ENCODE peak calls at places on chromosomes 1 and 21, in seven cellular contexts. One of them, this sample, is unnamed.

GRCh38 chr1:92317836-92318493 is 19.1 kb downstream of the RPAP2 start:
- DNase-seq in tibial nerve: no peak
- DNase-seq in Calu3: no peak
- DNase-seq in foreskin fibroblast: no peak
- DNase-seq in RWPE1: no peak
- DNase-seq in AG04449: no peak
- DNase-seq in right atrium auricular region: no peak
- DNase-seq in this sample: no peak

GRCh38 chr1:230876660-230877059 is 8.3 kb upstream of the C1orf198 start:
- DNase-seq in tibial nerve: no peak
- DNase-seq in Calu3: no peak
- DNase-seq in foreskin fibroblast: no peak
- DNase-seq in RWPE1: no peak
- DNase-seq in AG04449: no peak
- DNase-seq in right atrium auricular region: no peak
- DNase-seq in this sample: no peak

GRCh38 chr1:181485276-181486097 is 2.2 kb downstream of the CACNA1E start:
- DNase-seq in tibial nerve: no peak
- DNase-seq in Calu3: peak; percentile 20
- DNase-seq in foreskin fibroblast: no peak
- DNase-seq in RWPE1: peak; percentile 38
- DNase-seq in AG04449: no peak
- DNase-seq in right atrium auricular region: no peak
- DNase-seq in this sample: no peak

GRCh38 chr1:103341377-103341880 is 184.1 kb upstream of the RNPC3 start:
- DNase-seq in tibial nerve: no peak
- DNase-seq in Calu3: no peak
- DNase-seq in foreskin fibroblast: no peak
- DNase-seq in RWPE1: no peak
- DNase-seq in AG04449: no peak
- DNase-seq in right atrium auricular region: no peak
- DNase-seq in this sample: no peak

GRCh38 chr1:29083318-29084195 is 40.1 kb downstream of the TMEM200B start:
- DNase-seq in tibial nerve: no peak
- DNase-seq in Calu3: no peak
- DNase-seq in foreskin fibroblast: no peak
- DNase-seq in RWPE1: no peak
- DNase-seq in AG04449: no peak
- DNase-seq in right atrium auricular region: no peak
- DNase-seq in this sample: no peak

GRCh38 chr1:211920141-211920572 is 89.6 kb upstream of the LPGAT1 start:
- DNase-seq in tibial nerve: no peak
- DNase-seq in Calu3: peak; percentile 19
- DNase-seq in foreskin fibroblast: peak; percentile 48
- DNase-seq in RWPE1: no peak
- DNase-seq in AG04449: peak; percentile 16
- DNase-seq in right atrium auricular region: no peak
- DNase-seq in this sample: peak; percentile 21

GRCh38 chr1:30405631-30406212 is 317.7 kb downstream of the MATN1 start:
- DNase-seq in tibial nerve: no peak
- DNase-seq in Calu3: no peak
- DNase-seq in foreskin fibroblast: no peak
- DNase-seq in RWPE1: no peak
- DNase-seq in AG04449: no peak
- DNase-seq in right atrium auricular region: peak; percentile 5
- DNase-seq in this sample: no peak

GRCh38 chr1:3688356-3688755 is 36.0 kb downstream of the TP73 start:
- DNase-seq in tibial nerve: no peak
- DNase-seq in Calu3: no peak
- DNase-seq in foreskin fibroblast: no peak
- DNase-seq in RWPE1: no peak
- DNase-seq in AG04449: no peak
- DNase-seq in right atrium auricular region: no peak
- DNase-seq in this sample: no peak

GRCh38 chr1:85576642-85577420 is 3.7 kb upstream of the CCN1 start:
- DNase-seq in tibial nerve: peak; percentile 82
- DNase-seq in Calu3: peak; percentile 93
- DNase-seq in foreskin fibroblast: peak; percentile 97
- DNase-seq in RWPE1: peak; percentile 74
- DNase-seq in AG04449: no peak
- DNase-seq in right atrium auricular region: peak; percentile 93
- DNase-seq in this sample: peak; percentile 74

GRCh38 chr21:33685613-33686197 is 43.4 kb downstream of the ITSN1 start:
- DNase-seq in tibial nerve: no peak
- DNase-seq in Calu3: no peak
- DNase-seq in foreskin fibroblast: peak; percentile 79
- DNase-seq in RWPE1: peak; percentile 30
- DNase-seq in AG04449: peak; percentile 64
- DNase-seq in right atrium auricular region: no peak
- DNase-seq in this sample: peak; percentile 18

GRCh38 chr1:44808938-44809917 is 905 bp downstream of the BTBD19 start:
- DNase-seq in tibial nerve: no peak
- DNase-seq in Calu3: no peak
- DNase-seq in foreskin fibroblast: peak; percentile 77
- DNase-seq in RWPE1: no peak
- DNase-seq in AG04449: peak; percentile 33
- DNase-seq in right atrium auricular region: no peak
- DNase-seq in this sample: no peak

GRCh38 chr1:91498498-91499245 is 2.0 kb upstream of the CDC7 start:
- DNase-seq in tibial nerve: no peak
- DNase-seq in Calu3: no peak
- DNase-seq in foreskin fibroblast: no peak
- DNase-seq in RWPE1: no peak
- DNase-seq in AG04449: no peak
- DNase-seq in right atrium auricular region: no peak
- DNase-seq in this sample: no peak

GRCh38 chr1:179230721-179231120 is 1.2 kb upstream of the ABL2 start:
- DNase-seq in tibial nerve: no peak
- DNase-seq in Calu3: no peak
- DNase-seq in foreskin fibroblast: no peak
- DNase-seq in RWPE1: no peak
- DNase-seq in AG04449: no peak
- DNase-seq in right atrium auricular region: no peak
- DNase-seq in this sample: no peak

GRCh38 chr21:30227633-30228404 is 11.9 kb upstream of the CLDN8 start:
- DNase-seq in tibial nerve: no peak
- DNase-seq in Calu3: peak; percentile 63
- DNase-seq in foreskin fibroblast: peak; percentile 98
- DNase-seq in RWPE1: peak; percentile 82
- DNase-seq in AG04449: peak; percentile 66
- DNase-seq in right atrium auricular region: no peak
- DNase-seq in this sample: peak; percentile 2

GRCh38 chr1:74396462-74396861 is 115.9 kb downstream of the LRRC53 start:
- DNase-seq in tibial nerve: no peak
- DNase-seq in Calu3: no peak
- DNase-seq in foreskin fibroblast: no peak
- DNase-seq in RWPE1: no peak
- DNase-seq in AG04449: no peak
- DNase-seq in right atrium auricular region: no peak
- DNase-seq in this sample: no peak

GRCh38 chr1:39865762-39866161 is 17.5 kb downstream of the TRIT1 start:
- DNase-seq in tibial nerve: no peak
- DNase-seq in Calu3: no peak
- DNase-seq in foreskin fibroblast: no peak
- DNase-seq in RWPE1: no peak
- DNase-seq in AG04449: no peak
- DNase-seq in right atrium auricular region: no peak
- DNase-seq in this sample: no peak

GRCh38 chr1:161216945-161217712 is 2.0 kb downstream of the FCER1G start:
- DNase-seq in tibial nerve: no peak
- DNase-seq in Calu3: no peak
- DNase-seq in foreskin fibroblast: peak; percentile 81
- DNase-seq in RWPE1: no peak
- DNase-seq in AG04449: no peak
- DNase-seq in right atrium auricular region: peak; percentile 76
- DNase-seq in this sample: no peak

GRCh38 chr21:36606292-36606982 is 92.5 kb upstream of the SIM2 start:
- DNase-seq in tibial nerve: no peak
- DNase-seq in Calu3: no peak
- DNase-seq in foreskin fibroblast: no peak
- DNase-seq in RWPE1: no peak
- DNase-seq in AG04449: no peak
- DNase-seq in right atrium auricular region: no peak
- DNase-seq in this sample: no peak
- TF ChIP-seq CTCF in tibial nerve: no peak
- TF ChIP-seq CTCF in Calu3: no peak
- TF ChIP-seq CTCF in foreskin fibroblast: no peak
- TF ChIP-seq CTCF in RWPE1: no peak
- TF ChIP-seq CTCF in AG04449: no peak
- TF ChIP-seq CTCF in right atrium auricular region: no peak
- TF ChIP-seq CTCF in this sample: no peak

GRCh38 chr1:228827026-228827425 is 91.7 kb downstream of the RHOU start:
- DNase-seq in tibial nerve: no peak
- DNase-seq in Calu3: no peak
- DNase-seq in foreskin fibroblast: no peak
- DNase-seq in RWPE1: no peak
- DNase-seq in AG04449: no peak
- DNase-seq in right atrium auricular region: no peak
- DNase-seq in this sample: no peak
- TF ChIP-seq CTCF in tibial nerve: no peak
- TF ChIP-seq CTCF in Calu3: no peak
- TF ChIP-seq CTCF in foreskin fibroblast: no peak
- TF ChIP-seq CTCF in RWPE1: no peak
- TF ChIP-seq CTCF in AG04449: no peak
- TF ChIP-seq CTCF in right atrium auricular region: no peak
- TF ChIP-seq CTCF in this sample: no peak

GRCh38 chr1:94329986-94330385 is 88.2 kb upstream of the ABCD3 start:
- DNase-seq in tibial nerve: no peak
- DNase-seq in Calu3: peak; percentile 32
- DNase-seq in foreskin fibroblast: peak; percentile 79
- DNase-seq in RWPE1: no peak
- DNase-seq in AG04449: no peak
- DNase-seq in right atrium auricular region: no peak
- DNase-seq in this sample: no peak
- TF ChIP-seq CTCF in tibial nerve: peak; percentile 27
- TF ChIP-seq CTCF in Calu3: no peak
- TF ChIP-seq CTCF in foreskin fibroblast: peak; percentile 68
- TF ChIP-seq CTCF in RWPE1: no peak
- TF ChIP-seq CTCF in AG04449: peak; percentile 52
- TF ChIP-seq CTCF in right atrium auricular region: no peak
- TF ChIP-seq CTCF in this sample: peak; percentile 68

DNA sequence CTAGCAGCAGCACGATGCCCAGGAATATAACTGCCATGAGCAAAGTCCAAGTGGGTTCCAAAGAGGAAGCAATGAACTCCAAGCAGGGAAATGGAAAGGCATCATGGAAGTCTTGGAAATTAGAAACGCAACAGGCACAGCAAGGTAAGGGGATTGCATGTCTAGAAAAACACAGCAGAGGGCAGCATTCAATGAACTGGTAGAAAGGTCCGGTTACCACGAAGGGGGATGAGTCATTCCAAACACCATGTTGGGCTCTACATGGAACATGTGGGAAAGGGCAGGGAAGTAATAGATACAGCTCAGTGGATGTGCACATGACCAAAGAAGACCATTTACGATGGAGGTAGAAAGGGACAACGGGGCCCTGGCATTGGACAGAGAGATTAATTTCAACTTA is 36.4 kb downstream of the RXRG start:
- DNase-seq in tibial nerve: no peak
- DNase-seq in Calu3: peak; percentile 53
- DNase-seq in foreskin fibroblast: peak; percentile 30
- DNase-seq in RWPE1: peak; percentile 45
- DNase-seq in AG04449: no peak
- DNase-seq in right atrium auricular region: no peak
- DNase-seq in this sample: no peak
- TF ChIP-seq CTCF in tibial nerve: no peak
- TF ChIP-seq CTCF in Calu3: peak; percentile 44
- TF ChIP-seq CTCF in foreskin fibroblast: no peak
- TF ChIP-seq CTCF in RWPE1: no peak
- TF ChIP-seq CTCF in AG04449: no peak
- TF ChIP-seq CTCF in right atrium auricular region: peak; percentile 27
- TF ChIP-seq CTCF in this sample: no peak

DNA sequence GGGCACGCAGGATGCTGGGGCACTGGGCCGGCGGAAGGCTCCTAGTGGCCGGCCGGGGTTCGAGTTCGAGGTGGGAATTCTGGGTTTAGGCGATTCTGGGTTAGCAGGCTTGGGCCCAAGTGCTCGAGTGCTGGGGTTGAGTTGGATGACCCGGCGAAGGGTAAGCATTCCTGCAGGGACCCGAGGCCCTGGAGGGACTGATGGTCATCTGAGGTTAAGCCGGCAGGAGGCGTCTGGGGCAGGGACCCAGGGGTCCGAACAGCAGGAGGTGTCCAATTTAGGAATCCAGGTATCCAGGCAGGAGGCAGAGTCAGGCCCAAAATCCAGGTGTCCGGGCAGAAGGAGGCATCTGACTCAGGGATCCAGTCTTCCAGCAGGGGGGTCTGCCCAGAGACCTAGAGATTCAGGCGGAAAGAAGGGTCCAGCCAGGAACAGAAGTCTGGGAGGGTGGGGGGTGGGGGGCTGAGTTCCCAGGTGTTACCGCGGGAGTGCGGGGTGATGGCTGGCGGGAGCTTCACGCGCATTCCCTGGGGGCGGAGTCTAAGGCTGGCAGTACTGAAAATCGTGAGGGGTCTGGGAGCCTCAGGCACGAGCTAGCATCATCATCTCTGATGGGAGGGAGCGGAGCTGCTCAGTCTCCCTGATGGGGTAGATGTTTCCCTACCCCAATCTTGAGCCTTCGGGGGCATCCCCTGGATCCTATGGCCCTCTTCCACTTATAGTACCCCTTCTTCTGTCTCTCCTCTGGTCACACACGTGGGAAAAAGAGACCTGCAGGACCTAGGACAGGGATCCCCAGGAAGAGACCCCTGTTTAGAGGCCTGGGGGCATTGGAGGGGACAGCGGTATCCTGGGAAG is 585 bp downstream of the GPR3 start:
- DNase-seq in tibial nerve: no peak
- DNase-seq in Calu3: peak; percentile 17
- DNase-seq in foreskin fibroblast: peak; percentile 35
- DNase-seq in RWPE1: no peak
- DNase-seq in AG04449: no peak
- DNase-seq in right atrium auricular region: no peak
- DNase-seq in this sample: no peak
- TF ChIP-seq CTCF in tibial nerve: no peak
- TF ChIP-seq CTCF in Calu3: no peak
- TF ChIP-seq CTCF in foreskin fibroblast: peak; percentile 35
- TF ChIP-seq CTCF in RWPE1: no peak
- TF ChIP-seq CTCF in AG04449: no peak
- TF ChIP-seq CTCF in right atrium auricular region: no peak
- TF ChIP-seq CTCF in this sample: peak; percentile 43

GRCh38 chr1:201348211-201348566 is 29.3 kb downstream of the TNNT2 start:
- DNase-seq in tibial nerve: no peak
- DNase-seq in Calu3: peak; percentile 80
- DNase-seq in foreskin fibroblast: peak; percentile 80
- DNase-seq in RWPE1: peak; percentile 91
- DNase-seq in AG04449: no peak
- DNase-seq in right atrium auricular region: no peak
- DNase-seq in this sample: peak; percentile 27
- TF ChIP-seq CTCF in tibial nerve: peak; percentile 48
- TF ChIP-seq CTCF in Calu3: peak; percentile 71
- TF ChIP-seq CTCF in foreskin fibroblast: peak; percentile 68
- TF ChIP-seq CTCF in RWPE1: peak; percentile 49
- TF ChIP-seq CTCF in AG04449: peak; percentile 78
- TF ChIP-seq CTCF in right atrium auricular region: peak; percentile 59
- TF ChIP-seq CTCF in this sample: peak; percentile 84